ENCODE peak calls at places on chromosomes 5 and 9, in six cellular contexts. One of them, this sample, is unnamed.
A peak's percentile ranks its signal among the peaks of the same experiment; 100 is the strongest.

GRCh38 chr9:6680797-6681146 is 35.2 kb upstream of the GLDC start:
- DNase-seq in A549: peak; percentile 67
- DNase-seq in GM12878: no peak
- DNase-seq in endothelial cell of umbilical vein: no peak
- DNase-seq in K562: peak; percentile 68
- DNase-seq in HepG2: peak; percentile 68
- DNase-seq in this sample: peak; percentile 95

GRCh38 chr5:179410291-179411160 is 65.3 kb upstream of the ADAMTS2 start:
- DNase-seq in A549: no peak
- DNase-seq in GM12878: no peak
- DNase-seq in endothelial cell of umbilical vein: no peak
- DNase-seq in K562: no peak
- DNase-seq in HepG2: no peak
- DNase-seq in this sample: no peak

GRCh38 chr5:159163027-159163699 is 46.2 kb downstream of the RNF145 start:
- DNase-seq in A549: peak; percentile 45
- DNase-seq in GM12878: no peak
- DNase-seq in endothelial cell of umbilical vein: no peak
- DNase-seq in K562: no peak
- DNase-seq in HepG2: no peak
- DNase-seq in this sample: no peak

GRCh38 chr5:33611882-33612281 is 171.1 kb downstream of the TARS1 start:
- DNase-seq in A549: no peak
- DNase-seq in GM12878: no peak
- DNase-seq in endothelial cell of umbilical vein: no peak
- DNase-seq in K562: no peak
- DNase-seq in HepG2: no peak
- DNase-seq in this sample: no peak

GRCh38 chr5:92353107-92354030 is 970.3 kb upstream of the ARRDC3 start:
- DNase-seq in A549: peak; percentile 49
- DNase-seq in GM12878: no peak
- DNase-seq in endothelial cell of umbilical vein: no peak
- DNase-seq in K562: no peak
- DNase-seq in HepG2: peak; percentile 71
- DNase-seq in this sample: no peak

GRCh38 chr9:134178781-134179551 is 14.6 kb upstream of the RNU6ATAC start:
- DNase-seq in A549: peak; percentile 22
- DNase-seq in GM12878: no peak
- DNase-seq in endothelial cell of umbilical vein: peak; percentile 35
- DNase-seq in K562: no peak
- DNase-seq in HepG2: no peak
- DNase-seq in this sample: peak; percentile 95

GRCh38 chr9:113664176-113664875 is 200.8 kb downstream of the RGS3 start:
- DNase-seq in A549: no peak
- DNase-seq in GM12878: no peak
- DNase-seq in endothelial cell of umbilical vein: no peak
- DNase-seq in K562: no peak
- DNase-seq in HepG2: no peak
- DNase-seq in this sample: no peak

GRCh38 chr5:14534773-14535172 is 46.8 kb upstream of the OTULINL start:
- DNase-seq in A549: no peak
- DNase-seq in GM12878: no peak
- DNase-seq in endothelial cell of umbilical vein: no peak
- DNase-seq in K562: no peak
- DNase-seq in HepG2: no peak
- DNase-seq in this sample: no peak

GRCh38 chr5:150515446-150515845 is 7.5 kb downstream of the NDST1 start:
- DNase-seq in A549: peak; percentile 62
- DNase-seq in GM12878: no peak
- DNase-seq in endothelial cell of umbilical vein: peak; percentile 15
- DNase-seq in K562: no peak
- DNase-seq in HepG2: no peak
- DNase-seq in this sample: no peak

GRCh38 chr5:10199700-10200099 is 50.0 kb downstream of the ATPSCKMT start:
- DNase-seq in A549: no peak
- DNase-seq in GM12878: no peak
- DNase-seq in endothelial cell of umbilical vein: no peak
- DNase-seq in K562: no peak
- DNase-seq in HepG2: no peak
- DNase-seq in this sample: no peak

GRCh38 chr5:157857821-157858526 is 971 bp downstream of the CLINT1 start:
- DNase-seq in A549: no peak
- DNase-seq in GM12878: no peak
- DNase-seq in endothelial cell of umbilical vein: peak; percentile 35
- DNase-seq in K562: peak; percentile 14
- DNase-seq in HepG2: no peak
- DNase-seq in this sample: peak; percentile 84
- TF ChIP-seq MYC in A549: no peak
- TF ChIP-seq MYC in GM12878: no peak
- TF ChIP-seq MYC in endothelial cell of umbilical vein: no peak
- TF ChIP-seq MYC in K562: no peak
- TF ChIP-seq MYC in HepG2: no peak
- TF ChIP-seq MYC in this sample: peak; percentile 21

GRCh38 chr5:132264546-132265335 is 7.2 kb downstream of the PDLIM4 start:
- DNase-seq in A549: no peak
- DNase-seq in GM12878: no peak
- DNase-seq in endothelial cell of umbilical vein: no peak
- DNase-seq in K562: peak; percentile 52
- DNase-seq in HepG2: no peak
- DNase-seq in this sample: no peak

GRCh38 chr5:132266836-132267160 is 9.3 kb downstream of the PDLIM4 start:
- DNase-seq in A549: no peak
- DNase-seq in GM12878: no peak
- DNase-seq in endothelial cell of umbilical vein: no peak
- DNase-seq in K562: no peak
- DNase-seq in HepG2: no peak
- DNase-seq in this sample: no peak

GRCh38 chr5:132266031-132266835 is 8.7 kb downstream of the PDLIM4 start:
- DNase-seq in A549: no peak
- DNase-seq in GM12878: no peak
- DNase-seq in endothelial cell of umbilical vein: no peak
- DNase-seq in K562: no peak
- DNase-seq in HepG2: no peak
- DNase-seq in this sample: no peak

GRCh38 chr5:132267166-132267739 is 9.8 kb downstream of the PDLIM4 start:
- DNase-seq in A549: no peak
- DNase-seq in GM12878: no peak
- DNase-seq in endothelial cell of umbilical vein: no peak
- DNase-seq in K562: no peak
- DNase-seq in HepG2: no peak
- DNase-seq in this sample: no peak

DNA sequence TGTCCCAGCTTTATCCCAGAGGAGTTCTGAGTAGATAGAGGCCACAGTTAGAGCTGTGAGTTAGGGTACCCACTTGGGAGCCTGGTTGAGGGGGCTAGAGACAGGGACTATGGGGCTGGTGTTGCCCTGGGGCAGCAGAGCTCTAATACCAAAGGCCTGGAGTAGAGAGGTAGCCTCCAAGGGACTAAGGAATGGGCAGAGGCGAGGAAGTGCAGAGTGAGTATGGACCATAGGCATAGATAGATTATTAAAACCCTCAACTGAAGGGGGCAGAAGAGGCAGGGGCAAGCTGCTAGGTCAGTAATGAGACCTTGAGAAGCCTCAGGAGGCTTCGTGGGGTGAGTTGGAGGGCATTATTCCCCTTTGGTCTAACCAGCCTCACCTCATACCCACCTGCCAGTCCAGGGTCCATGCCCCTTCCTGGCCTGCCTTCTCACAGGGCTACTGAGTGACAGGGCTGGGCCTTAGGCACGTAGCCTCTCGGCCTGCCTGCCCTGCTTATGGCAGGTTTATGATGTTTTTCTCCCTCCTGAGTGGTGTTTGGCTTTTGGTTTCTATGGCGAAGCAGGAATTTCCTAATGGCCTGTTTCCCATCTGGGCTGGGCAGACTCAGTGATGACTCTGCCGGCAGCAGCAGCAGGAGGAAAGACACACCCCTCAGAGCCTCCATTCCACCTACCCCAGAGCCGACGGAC is 8.0 kb downstream of the PDLIM4 start:
- DNase-seq in A549: peak; percentile 73
- DNase-seq in GM12878: no peak
- DNase-seq in endothelial cell of umbilical vein: peak; percentile 98
- DNase-seq in K562: no peak
- DNase-seq in HepG2: peak; percentile 23
- DNase-seq in this sample: no peak
- TF ChIP-seq POLR2A in A549: no peak
- TF ChIP-seq POLR2A in GM12878: no peak
- TF ChIP-seq POLR2A in endothelial cell of umbilical vein: no peak
- TF ChIP-seq POLR2A in K562: no peak
- TF ChIP-seq POLR2A in HepG2: no peak
- TF ChIP-seq POLR2A in this sample: no peak

GRCh38 chr5:346229-346935 is 24.9 kb downstream of the AHRR start:
- DNase-seq in A549: no peak
- DNase-seq in GM12878: no peak
- DNase-seq in endothelial cell of umbilical vein: no peak
- DNase-seq in K562: no peak
- DNase-seq in HepG2: no peak
- DNase-seq in this sample: peak; percentile 24

GRCh38 chr5:344668-345067 is 23.2 kb downstream of the AHRR start:
- DNase-seq in A549: no peak
- DNase-seq in GM12878: no peak
- DNase-seq in endothelial cell of umbilical vein: no peak
- DNase-seq in K562: no peak
- DNase-seq in HepG2: no peak
- DNase-seq in this sample: no peak

GRCh38 chr5:343461-344401 is 22.2 kb downstream of the AHRR start:
- DNase-seq in A549: peak; percentile 62
- DNase-seq in GM12878: no peak
- DNase-seq in endothelial cell of umbilical vein: peak; percentile 45
- DNase-seq in K562: peak; percentile 21
- DNase-seq in HepG2: peak; percentile 9
- DNase-seq in this sample: peak; percentile 85

GRCh38 chr5:345404-346195 is 24.1 kb downstream of the AHRR start:
- DNase-seq in A549: no peak
- DNase-seq in GM12878: no peak
- DNase-seq in endothelial cell of umbilical vein: no peak
- DNase-seq in K562: no peak
- DNase-seq in HepG2: no peak
- DNase-seq in this sample: peak; percentile 22

DNA sequence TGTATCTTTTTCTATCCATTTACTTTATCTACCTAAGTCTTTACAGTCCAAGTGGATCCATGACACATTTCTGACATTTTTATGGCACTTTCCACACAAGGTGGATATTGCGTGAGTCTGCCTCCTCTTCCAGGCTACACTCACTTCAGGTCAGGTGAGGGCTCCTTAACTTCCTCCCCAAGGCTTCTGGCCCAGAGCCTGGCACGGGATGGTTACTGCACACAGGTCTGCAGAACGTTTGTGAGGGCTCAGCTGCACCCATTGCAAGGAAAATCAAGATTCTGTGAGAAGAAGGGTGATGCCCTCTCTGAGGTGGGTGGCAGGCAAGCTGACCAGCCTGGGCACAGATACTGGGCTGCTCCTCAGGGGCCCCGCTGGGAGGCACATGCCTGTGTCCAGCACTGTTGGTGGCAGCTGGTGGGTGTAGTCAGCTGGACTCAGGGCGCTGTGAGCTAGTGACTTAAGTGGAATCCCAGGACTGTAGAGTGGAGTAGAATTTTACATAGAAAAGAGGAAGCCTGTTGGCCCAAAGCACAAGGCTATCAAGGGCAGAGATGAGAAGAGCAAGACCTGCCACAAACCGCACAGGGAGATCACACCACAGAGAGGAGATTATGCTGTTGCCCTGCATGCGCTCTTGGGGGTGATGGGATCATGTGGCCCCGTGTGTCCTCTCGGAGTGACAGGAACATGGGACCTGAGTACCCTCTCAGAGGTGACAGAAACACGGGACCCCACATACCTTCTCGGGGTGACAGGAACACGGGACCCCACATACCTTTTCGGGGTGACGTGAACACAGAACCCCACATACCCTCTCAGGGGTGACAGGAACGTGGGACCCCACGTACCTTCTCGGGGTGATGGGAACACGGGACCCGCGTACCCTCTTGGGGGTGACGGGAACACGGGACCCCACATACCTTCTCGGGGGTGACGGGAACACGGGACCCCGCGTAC is 21.3 kb downstream of the AHRR start:
- DNase-seq in A549: no peak
- DNase-seq in GM12878: no peak
- DNase-seq in endothelial cell of umbilical vein: no peak
- DNase-seq in K562: no peak
- DNase-seq in HepG2: no peak
- DNase-seq in this sample: peak; percentile 73
- TF ChIP-seq MYC in A549: no peak
- TF ChIP-seq MYC in GM12878: no peak
- TF ChIP-seq MYC in endothelial cell of umbilical vein: no peak
- TF ChIP-seq MYC in K562: no peak
- TF ChIP-seq MYC in HepG2: no peak
- TF ChIP-seq MYC in this sample: peak; percentile 43

GRCh38 chr5:41871866-41872265 is 1.6 kb upstream of the OXCT1 start:
- DNase-seq in A549: no peak
- DNase-seq in GM12878: no peak
- DNase-seq in endothelial cell of umbilical vein: peak; percentile 94
- DNase-seq in K562: no peak
- DNase-seq in HepG2: no peak
- DNase-seq in this sample: no peak

GRCh38 chr5:41870621-41871048 is 410 bp upstream of the OXCT1 start:
- DNase-seq in A549: no peak
- DNase-seq in GM12878: no peak
- DNase-seq in endothelial cell of umbilical vein: peak; percentile 4
- DNase-seq in K562: no peak
- DNase-seq in HepG2: no peak
- DNase-seq in this sample: no peak

GRCh38 chr5:41874512-41875060 is 4.4 kb upstream of the OXCT1 start:
- DNase-seq in A549: no peak
- DNase-seq in GM12878: no peak
- DNase-seq in endothelial cell of umbilical vein: no peak
- DNase-seq in K562: no peak
- DNase-seq in HepG2: no peak
- DNase-seq in this sample: no peak

GRCh38 chr5:41869150-41869738 is 981 bp downstream of the OXCT1 start:
- DNase-seq in A549: no peak
- DNase-seq in GM12878: no peak
- DNase-seq in endothelial cell of umbilical vein: peak; percentile 32
- DNase-seq in K562: peak; percentile 55
- DNase-seq in HepG2: no peak
- DNase-seq in this sample: peak; percentile 8

GRCh38 chr5:41869739-41870620 is at the start of gene OXCT1:
- DNase-seq in A549: peak; percentile 49
- DNase-seq in GM12878: peak; percentile 45
- DNase-seq in endothelial cell of umbilical vein: peak; percentile 82
- DNase-seq in K562: peak; percentile 92
- DNase-seq in HepG2: peak; percentile 10
- DNase-seq in this sample: peak; percentile 86
- TF ChIP-seq POLR2A in A549: no peak
- TF ChIP-seq POLR2A in GM12878: peak; percentile 98
- TF ChIP-seq POLR2A in endothelial cell of umbilical vein: peak; percentile 60
- TF ChIP-seq POLR2A in K562: peak; percentile 90
- TF ChIP-seq POLR2A in HepG2: no peak
- TF ChIP-seq POLR2A in this sample: no peak

DNA sequence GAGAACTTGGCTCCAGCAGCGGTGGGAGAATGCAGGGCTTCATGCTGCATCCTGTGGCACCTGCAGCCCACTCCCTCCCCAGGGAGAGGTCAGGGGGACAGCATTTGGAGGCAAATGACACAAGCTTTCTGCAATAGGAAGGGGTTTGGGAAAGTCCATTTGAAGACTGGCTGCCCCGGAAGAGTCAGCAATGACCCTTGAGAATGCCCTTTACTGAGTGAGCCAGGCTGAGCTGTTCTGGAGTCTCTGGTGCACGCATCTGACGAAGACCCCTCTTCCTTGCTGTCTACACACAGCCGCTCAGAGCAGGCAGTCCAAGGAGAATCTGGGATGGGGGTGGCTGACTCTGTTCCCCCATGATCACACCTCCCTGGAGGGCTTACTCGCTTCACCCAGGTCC is 5.5 kb upstream of the NXNL2 start:
- DNase-seq in A549: no peak
- DNase-seq in GM12878: no peak
- DNase-seq in endothelial cell of umbilical vein: no peak
- DNase-seq in K562: no peak
- DNase-seq in HepG2: no peak
- DNase-seq in this sample: no peak
- TF ChIP-seq MYC in A549: no peak
- TF ChIP-seq MYC in GM12878: no peak
- TF ChIP-seq MYC in endothelial cell of umbilical vein: no peak
- TF ChIP-seq MYC in K562: no peak
- TF ChIP-seq MYC in HepG2: no peak
- TF ChIP-seq MYC in this sample: no peak

This sample was measured in NB4.